ENCODE peak calls at places on chromosome 7, in five cellular contexts. M is fibroblast of the conjunctiva; S is DMS79; X is SK-MEL-5; Z is stimulated activated CD4-positive, alpha-beta T cell treated with anti-CD3 and anti-CD28 coated beads, TNF-alpha, amount 100 ng/mL, for 24 hours. I is an unnamed sample.

GRCh38 chr7:53094827-53095226 is 59.4 kb downstream of the POM121L12 start:
- DNase-seq in M (no peak), S (no peak), X (no peak), Z (no peak), I (no peak)

GRCh38 chr7:93053946-93054943 is 63.5 kb downstream of the SAMD9 start:
- DNase-seq in M (no peak), S (no peak), X (no peak), Z (no peak), I (no peak)

GRCh38 chr7:136386876-136387275 is 409.7 kb upstream of the MTPN start:
- DNase-seq in M (no peak), S (no peak), X (no peak), Z (no peak), I (no peak)

GRCh38 chr7:44796034-44796503 is 412 bp upstream of the PPIA start:
- DNase-seq in M (no peak), S (peak; percentile 77), X (peak; percentile 78), Z (no peak), I (no peak)

GRCh38 chr7:44977304-44977858 is 1.4 kb downstream of the MYO1G start:
- DNase-seq in M (no peak), S (no peak), X (no peak), Z (peak; percentile 83), I (no peak)

GRCh38 chr7:128391805-128392204 is 18.0 kb downstream of the IMPDH1 start:
- DNase-seq in M (no peak), S (no peak), X (no peak), Z (no peak), I (no peak)

GRCh38 chr7:76351372-76351771 is 7.4 kb downstream of the YWHAG start:
- DNase-seq in M (no peak), S (no peak), X (no peak), Z (no peak), I (no peak)

GRCh38 chr7:133873187-133873586 is 254.0 kb upstream of the LRGUK start:
- DNase-seq in M (no peak), S (no peak), X (no peak), Z (no peak), I (no peak)

GRCh38 chr7:38584443-38585210 is 46.5 kb downstream of the AMPH start:
- DNase-seq in M (peak; percentile 20), S (no peak), X (no peak), Z (no peak), I (no peak)

GRCh38 chr7:134613623-134614347 is 32.9 kb upstream of the BPGM start:
- DNase-seq in M (peak; percentile 97), S (no peak), X (no peak), Z (peak; percentile 6), I (no peak)

GRCh38 chr7:9488555-9488954 is 1055.1 kb downstream of the NXPH1 start:
- DNase-seq in M (peak; percentile 40), S (no peak), X (no peak), Z (no peak), I (no peak)

GRCh38 chr7:106064329-106064728 is 47.8 kb downstream of the SYPL1 start:
- DNase-seq in M (no peak), S (peak; percentile 52), X (no peak), Z (no peak), I (no peak)

GRCh38 chr7:123120286-123120685 is 79.5 kb downstream of the SLC13A1 start:
- DNase-seq in M (no peak), S (no peak), X (no peak), Z (no peak), I (no peak)

GRCh38 chr7:105677803-105678583 is 96.7 kb upstream of the EFCAB10 start:
- DNase-seq in M (no peak), S (peak; percentile 15), X (no peak), Z (peak; percentile 35), I (no peak)

GRCh38 chr7:6453737-6454136 is 6.0 kb upstream of the DAGLB start:
- DNase-seq in M (no peak), S (no peak), X (no peak), Z (no peak), I (no peak)

GRCh38 chr7:130393095-130393494 is 12.8 kb downstream of the CPA1 start:
- DNase-seq in M (peak; percentile 22), S (peak; percentile 96), X (no peak), Z (no peak), I (no peak)

GRCh38 chr7:128741491-128741890 is 2.3 kb downstream of the CALU start:
- DNase-seq in M (no peak), S (no peak), X (no peak), Z (no peak), I (no peak)

GRCh38 chr7:71132521-71133231 is 732 bp downstream of the GALNT17 start:
- DNase-seq in M (no peak), S (no peak), X (no peak), Z (no peak), I (no peak)

GRCh38 chr7:51295435-51296269 is 21.0 kb downstream of the COBL start:
- DNase-seq in M (no peak), S (no peak), X (no peak), Z (no peak), I (no peak)

GRCh38 chr7:93717217-93717900 is 142.8 kb upstream of the CALCR start:
- DNase-seq in M (no peak), S (no peak), X (no peak), Z (no peak), I (no peak)

GRCh38 chr7:76037310-76037709 is 10.5 kb downstream of the STYXL1 start:
- DNase-seq in M (peak; percentile 46), S (no peak), X (no peak), Z (no peak), I (no peak)

GRCh38 chr7:45073031-45073842 is 15.5 kb downstream of the NACAD start:
- DNase-seq in M (no peak), S (peak; percentile 52), X (no peak), Z (no peak), I (no peak)